ENCODE peak calls at places on chromosomes 5 and 9, in seven cellular contexts. One of them, this sample, is unnamed.

GRCh38 chr9:96565684-96566360 is 53.8 kb downstream of the CDC14B start:
- DNase-seq in A673: no peak
- DNase-seq in AG10803: peak
- DNase-seq in WTC11: no peak
- DNase-seq in upper lobe of right lung: no peak
- DNase-seq in adrenal gland: no peak
- DNase-seq in PC-3: no peak
- DNase-seq in this sample: peak

GRCh38 chr5:134889335-134889734 is 15.2 kb downstream of the TXNDC15 start:
- DNase-seq in AG10803: no peak
- DNase-seq in upper lobe of right lung: no peak
- DNase-seq in PC-3: no peak
- DNase-seq in A673: no peak
- DNase-seq in adrenal gland: no peak
- DNase-seq in WTC11: no peak
- DNase-seq in this sample: no peak

GRCh38 chr5:113252066-113252465 is 182.7 kb downstream of the TSSK1B start:
- DNase-seq in WTC11: no peak
- DNase-seq in PC-3: no peak
- DNase-seq in adrenal gland: no peak
- DNase-seq in A673: no peak
- DNase-seq in AG10803: no peak
- DNase-seq in upper lobe of right lung: no peak
- DNase-seq in this sample: no peak

GRCh38 chr9:134553061-134553891 is 88.3 kb upstream of the COL5A1 start:
- DNase-seq in WTC11: peak
- DNase-seq in upper lobe of right lung: peak
- DNase-seq in A673: peak
- DNase-seq in AG10803: no peak
- DNase-seq in PC-3: no peak
- DNase-seq in adrenal gland: no peak
- DNase-seq in this sample: no peak

GRCh38 chr5:72677447-72677846 is 139.0 kb upstream of the TNPO1 start:
- DNase-seq in adrenal gland: no peak
- DNase-seq in upper lobe of right lung: no peak
- DNase-seq in AG10803: no peak
- DNase-seq in WTC11: no peak
- DNase-seq in A673: no peak
- DNase-seq in PC-3: no peak
- DNase-seq in this sample: no peak

GRCh38 chr5:1255081-1255561 is 29.9 kb downstream of the SLC6A18 start:
- DNase-seq in WTC11: no peak
- DNase-seq in PC-3: no peak
- DNase-seq in adrenal gland: no peak
- DNase-seq in AG10803: no peak
- DNase-seq in upper lobe of right lung: no peak
- DNase-seq in A673: no peak
- DNase-seq in this sample: no peak

GRCh38 chr5:149915392-149916260 is 29.0 kb downstream of the PDE6A start:
- DNase-seq in adrenal gland: no peak
- DNase-seq in A673: no peak
- DNase-seq in WTC11: no peak
- DNase-seq in PC-3: peak
- DNase-seq in AG10803: no peak
- DNase-seq in upper lobe of right lung: no peak
- DNase-seq in this sample: no peak

GRCh38 chr9:129489838-129490582 is 130.9 kb downstream of the C9orf50 start:
- DNase-seq in adrenal gland: peak
- DNase-seq in upper lobe of right lung: no peak
- DNase-seq in AG10803: peak
- DNase-seq in WTC11: no peak
- DNase-seq in PC-3: no peak
- DNase-seq in A673: no peak
- DNase-seq in this sample: peak

GRCh38 chr9:99966720-99967119 is 60.3 kb downstream of the STX17 start:
- DNase-seq in PC-3: peak
- DNase-seq in adrenal gland: no peak
- DNase-seq in WTC11: no peak
- DNase-seq in A673: no peak
- DNase-seq in AG10803: peak
- DNase-seq in upper lobe of right lung: no peak
- DNase-seq in this sample: peak

GRCh38 chr5:150295172-150295611 is 5.6 kb upstream of the CAMK2A start:
- DNase-seq in AG10803: peak
- DNase-seq in adrenal gland: peak
- DNase-seq in WTC11: no peak
- DNase-seq in upper lobe of right lung: peak
- DNase-seq in PC-3: peak
- DNase-seq in A673: peak
- DNase-seq in this sample: peak

GRCh38 chr5:125083932-125084331 is 337.5 kb upstream of the ZNF608 start:
- DNase-seq in AG10803: peak
- DNase-seq in adrenal gland: no peak
- DNase-seq in WTC11: no peak
- DNase-seq in upper lobe of right lung: no peak
- DNase-seq in A673: no peak
- DNase-seq in PC-3: peak
- DNase-seq in this sample: peak

GRCh38 chr9:19127881-19128719 is 808 bp upstream of the PLIN2 start:
- DNase-seq in A673: no peak
- DNase-seq in WTC11: peak
- DNase-seq in AG10803: no peak
- DNase-seq in adrenal gland: peak
- DNase-seq in upper lobe of right lung: peak
- DNase-seq in PC-3: no peak
- DNase-seq in this sample: no peak

GRCh38 chr5:138109463-138110265 is 25.8 kb downstream of the WNT8A start:
- DNase-seq in PC-3: peak
- DNase-seq in upper lobe of right lung: no peak
- DNase-seq in A673: no peak
- DNase-seq in AG10803: no peak
- DNase-seq in adrenal gland: no peak
- DNase-seq in WTC11: no peak
- DNase-seq in this sample: no peak

GRCh38 chr9:34633851-34634550 is 3.6 kb downstream of the SIGMAR1 start:
- DNase-seq in adrenal gland: peak
- DNase-seq in AG10803: peak
- DNase-seq in upper lobe of right lung: no peak
- DNase-seq in PC-3: peak
- DNase-seq in WTC11: peak
- DNase-seq in A673: peak
- DNase-seq in this sample: peak

GRCh38 chr5:123875444-123876264 is 363.7 kb downstream of the CSNK1G3 start:
- DNase-seq in upper lobe of right lung: no peak
- DNase-seq in adrenal gland: no peak
- DNase-seq in WTC11: peak
- DNase-seq in PC-3: no peak
- DNase-seq in A673: peak
- DNase-seq in AG10803: no peak
- DNase-seq in this sample: peak

DNA sequence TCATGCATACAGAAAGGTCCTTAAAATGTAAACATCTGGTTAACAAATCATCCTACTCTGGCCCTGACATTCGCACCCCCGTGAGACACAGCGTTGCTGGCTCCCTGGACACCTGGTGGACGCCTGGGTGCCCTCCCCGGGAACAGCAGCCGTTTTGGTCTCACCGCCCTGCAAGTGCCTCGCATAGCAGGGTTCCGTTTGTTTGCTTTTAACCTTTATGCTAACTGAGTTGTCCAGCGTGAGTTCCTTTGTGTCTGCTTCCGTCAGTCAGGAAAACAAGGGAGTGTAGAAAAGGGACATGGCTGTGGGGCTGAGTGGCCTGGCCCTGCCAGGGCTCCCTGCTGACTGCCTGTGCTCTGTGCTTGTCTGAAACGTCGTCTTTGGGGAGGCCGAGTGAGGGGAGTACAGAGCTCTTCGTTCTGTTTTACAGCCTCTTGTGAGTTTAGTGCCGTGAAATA is 91.8 kb upstream of the CACNA1B start:
- DNase-seq in PC-3: no peak
- DNase-seq in WTC11: peak
- DNase-seq in A673: no peak
- DNase-seq in adrenal gland: no peak
- DNase-seq in upper lobe of right lung: peak
- DNase-seq in AG10803: no peak
- DNase-seq in this sample: no peak
- TF ChIP-seq CTCF in PC-3: no peak
- TF ChIP-seq CTCF in WTC11: no peak
- TF ChIP-seq CTCF in A673: no peak
- TF ChIP-seq CTCF in adrenal gland: no peak
- TF ChIP-seq CTCF in upper lobe of right lung: no peak
- TF ChIP-seq CTCF in AG10803: no peak
- TF ChIP-seq CTCF in this sample: no peak

DNA sequence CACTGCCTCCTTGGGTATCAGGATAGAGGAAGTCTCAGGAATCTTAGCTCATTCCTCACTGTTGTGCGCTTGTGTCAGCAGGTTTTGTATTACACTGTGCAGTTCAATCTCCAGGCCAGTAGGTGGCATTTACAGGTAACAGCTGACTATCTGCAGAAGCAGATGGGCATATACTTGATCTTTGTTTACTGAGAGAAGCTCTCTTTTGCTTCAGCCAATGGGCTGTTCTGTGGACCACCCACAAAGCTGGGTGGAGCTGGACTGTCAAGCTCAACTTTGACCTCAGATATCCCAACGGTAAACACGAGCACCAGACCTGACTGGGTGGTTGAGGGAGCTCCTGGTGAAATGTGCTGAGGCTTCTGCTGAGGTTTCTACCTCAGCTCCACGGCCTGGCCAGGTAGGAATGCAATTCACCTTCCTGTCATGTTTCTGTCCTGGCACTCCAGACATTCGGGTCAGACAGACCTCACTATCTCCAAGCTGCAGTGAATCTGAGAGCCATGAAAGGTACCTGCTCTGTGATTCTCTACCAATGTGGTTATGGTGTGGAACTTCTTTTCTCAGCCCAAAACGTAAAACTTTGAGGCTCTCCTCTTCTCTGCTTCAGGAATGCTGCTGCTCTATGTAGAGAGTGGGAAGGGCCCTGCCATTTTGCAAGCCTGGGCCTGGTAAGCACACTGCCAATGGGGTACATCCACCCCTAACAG is 167.9 kb upstream of the ACTBL2 start:
- DNase-seq in AG10803: peak
- DNase-seq in upper lobe of right lung: no peak
- DNase-seq in adrenal gland: peak
- DNase-seq in PC-3: peak
- DNase-seq in WTC11: peak
- DNase-seq in A673: peak
- DNase-seq in this sample: peak
- TF ChIP-seq CTCF in AG10803: peak
- TF ChIP-seq CTCF in upper lobe of right lung: peak
- TF ChIP-seq CTCF in adrenal gland: peak
- TF ChIP-seq CTCF in PC-3: peak
- TF ChIP-seq CTCF in WTC11: peak
- TF ChIP-seq CTCF in A673: peak
- TF ChIP-seq CTCF in this sample: peak

DNA sequence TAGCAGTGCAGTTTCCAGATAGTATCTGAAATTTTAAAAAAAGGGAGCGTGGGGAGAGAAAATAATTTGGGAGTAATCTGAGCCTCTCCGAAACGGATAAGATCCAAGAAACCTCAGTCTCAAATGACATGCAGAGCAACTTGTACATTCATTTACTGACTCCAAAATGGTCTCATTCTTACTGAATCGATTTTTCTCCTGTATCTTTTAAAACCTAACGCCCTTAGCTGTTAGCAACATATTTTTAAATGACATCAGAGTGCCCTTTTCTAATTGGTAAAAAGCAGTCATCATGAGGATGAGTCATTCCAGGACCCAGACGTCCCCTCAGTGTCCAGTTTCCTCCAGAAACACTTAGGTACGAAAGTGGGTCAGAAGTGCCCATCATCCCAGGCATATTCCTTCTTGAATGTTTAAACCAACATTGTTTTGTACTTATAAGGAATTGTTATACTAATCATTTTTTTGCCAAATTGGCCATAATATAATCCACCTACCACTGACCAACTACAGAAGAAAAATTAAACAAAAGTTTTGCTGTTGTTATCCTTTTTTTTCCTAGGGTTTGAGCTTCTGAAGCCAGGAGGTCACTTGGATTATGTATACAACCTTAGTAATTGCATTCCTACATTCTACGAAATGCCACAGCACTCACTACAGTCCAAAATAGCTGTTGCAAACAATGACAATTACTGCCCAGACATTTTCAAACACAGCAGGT is 354.4 kb downstream of the ADAMTS6 start:
- DNase-seq in PC-3: no peak
- DNase-seq in adrenal gland: no peak
- DNase-seq in AG10803: peak
- DNase-seq in A673: no peak
- DNase-seq in upper lobe of right lung: no peak
- DNase-seq in WTC11: no peak
- DNase-seq in this sample: no peak
- TF ChIP-seq CTCF in PC-3: no peak
- TF ChIP-seq CTCF in adrenal gland: no peak
- TF ChIP-seq CTCF in AG10803: no peak
- TF ChIP-seq CTCF in A673: no peak
- TF ChIP-seq CTCF in upper lobe of right lung: no peak
- TF ChIP-seq CTCF in WTC11: no peak
- TF ChIP-seq CTCF in this sample: no peak

DNA sequence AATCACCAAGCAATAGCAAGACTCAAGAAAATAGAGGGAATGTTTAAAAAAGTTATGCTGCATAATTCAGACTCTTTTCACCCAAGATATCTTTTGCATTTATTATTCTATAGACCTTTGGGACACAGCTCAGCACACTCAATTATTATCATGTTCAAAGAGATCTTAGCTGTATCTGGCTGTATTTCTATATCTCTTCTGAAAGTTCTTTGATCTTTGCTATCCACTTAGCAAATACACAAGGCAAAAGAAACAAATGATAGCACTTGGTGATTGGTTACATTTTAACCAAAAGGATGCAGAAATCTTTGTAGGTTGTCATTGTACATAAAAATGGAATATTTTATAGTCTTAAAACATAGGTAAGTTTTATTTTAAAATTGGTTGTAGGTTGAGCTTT is 7.0 kb upstream of the C9orf152 start:
- DNase-seq in A673: no peak
- DNase-seq in adrenal gland: no peak
- DNase-seq in AG10803: no peak
- DNase-seq in WTC11: no peak
- DNase-seq in PC-3: no peak
- DNase-seq in upper lobe of right lung: no peak
- DNase-seq in this sample: no peak
- TF ChIP-seq CTCF in A673: no peak
- TF ChIP-seq CTCF in adrenal gland: no peak
- TF ChIP-seq CTCF in AG10803: no peak
- TF ChIP-seq CTCF in WTC11: no peak
- TF ChIP-seq CTCF in PC-3: no peak
- TF ChIP-seq CTCF in upper lobe of right lung: no peak
- TF ChIP-seq CTCF in this sample: no peak

This sample was measured in cardiac fibroblast.